ENCODE peak calls at places on chromosomes 1 and 21, in six cellular contexts. One of them, this sample, is unnamed.

GRCh38 chr1:8460784-8461183 is 142.9 kb downstream of the SLC45A1 start:
- DNase-seq in germinal center: no peak
- DNase-seq in NCI-H1105: peak; percentile 34
- DNase-seq in transverse colon: no peak
- DNase-seq in T-helper 2 cell: no peak
- DNase-seq in HFFc6: no peak
- DNase-seq in this sample: no peak

GRCh38 chr1:199545780-199546179 is 481.7 kb upstream of the NR5A2 start:
- DNase-seq in transverse colon: peak; percentile 10
- DNase-seq in T-helper 2 cell: peak; percentile 7
- DNase-seq in HFFc6: peak; percentile 8
- DNase-seq in germinal center: no peak
- DNase-seq in NCI-H1105: no peak
- DNase-seq in this sample: peak; percentile 45

GRCh38 chr1:154442006-154442740 is 37.0 kb downstream of the IL6R start:
- DNase-seq in transverse colon: no peak
- DNase-seq in NCI-H1105: no peak
- DNase-seq in HFFc6: no peak
- DNase-seq in germinal center: peak; percentile 34
- DNase-seq in T-helper 2 cell: no peak
- DNase-seq in this sample: peak; percentile 15

GRCh38 chr1:3313579-3313955 is 140.9 kb upstream of the ARHGEF16 start:
- DNase-seq in germinal center: no peak
- DNase-seq in T-helper 2 cell: no peak
- DNase-seq in HFFc6: peak; percentile 86
- DNase-seq in NCI-H1105: no peak
- DNase-seq in transverse colon: peak; percentile 71
- DNase-seq in this sample: no peak

GRCh38 chr1:235275836-235276235 is 52.1 kb downstream of the ARID4B start:
- DNase-seq in NCI-H1105: no peak
- DNase-seq in germinal center: no peak
- DNase-seq in T-helper 2 cell: no peak
- DNase-seq in transverse colon: no peak
- DNase-seq in HFFc6: no peak
- DNase-seq in this sample: no peak

GRCh38 chr1:226440512-226440911 is 32.6 kb upstream of the PARP1 start:
- DNase-seq in T-helper 2 cell: no peak
- DNase-seq in NCI-H1105: no peak
- DNase-seq in germinal center: no peak
- DNase-seq in HFFc6: no peak
- DNase-seq in transverse colon: no peak
- DNase-seq in this sample: no peak

GRCh38 chr1:40952744-40953315 is 26.7 kb upstream of the CTPS1 start:
- DNase-seq in NCI-H1105: no peak
- DNase-seq in T-helper 2 cell: no peak
- DNase-seq in HFFc6: no peak
- DNase-seq in germinal center: no peak
- DNase-seq in transverse colon: no peak
- DNase-seq in this sample: no peak

GRCh38 chr1:190475394-190476250 is 2.0 kb downstream of the BRINP3 start:
- DNase-seq in NCI-H1105: no peak
- DNase-seq in transverse colon: peak; percentile 51
- DNase-seq in germinal center: no peak
- DNase-seq in HFFc6: no peak
- DNase-seq in T-helper 2 cell: no peak
- DNase-seq in this sample: no peak

GRCh38 chr1:28887418-28887834 is 26.9 kb upstream of the EPB41 start:
- DNase-seq in germinal center: peak; percentile 70
- DNase-seq in HFFc6: no peak
- DNase-seq in transverse colon: peak; percentile 60
- DNase-seq in NCI-H1105: no peak
- DNase-seq in T-helper 2 cell: peak; percentile 37
- DNase-seq in this sample: no peak

GRCh38 chr21:46376231-46376628 is 52.3 kb downstream of the PCNT start:
- DNase-seq in germinal center: no peak
- DNase-seq in NCI-H1105: no peak
- DNase-seq in T-helper 2 cell: no peak
- DNase-seq in HFFc6: no peak
- DNase-seq in transverse colon: no peak
- DNase-seq in this sample: no peak

This sample was measured in Caco-2.